ENCODE peak calls at places on chromosome 4, in five cellular contexts. One of them, this sample, is unnamed.

GRCh38 chr4:151644625-151645024 is 116.2 kb downstream of the GATB start:
- DNase-seq in psoas muscle: no peak
- DNase-seq in stimulated activated naive B cell treated with anti-CD40 and anti-IgM and Interleukin-4, amounts not matched to agents 10 μg/mL and 1 μg/mL and 100 μg/mL, for 72 hours: no peak
- DNase-seq in GM04504: no peak
- DNase-seq in AG10803: no peak
- DNase-seq in this sample: peak

GRCh38 chr4:77927991-77928925 is 65.6 kb downstream of the MRPL1 start:
- DNase-seq in GM04504: no peak
- DNase-seq in psoas muscle: no peak
- DNase-seq in stimulated activated naive B cell treated with anti-CD40 and anti-IgM and Interleukin-4, amounts not matched to agents 10 μg/mL and 1 μg/mL and 100 μg/mL, for 72 hours: no peak
- DNase-seq in AG10803: no peak
- DNase-seq in this sample: peak

GRCh38 chr4:14383652-14384051 is 618.6 kb upstream of the CPEB2 start:
- DNase-seq in stimulated activated naive B cell treated with anti-CD40 and anti-IgM and Interleukin-4, amounts not matched to agents 10 μg/mL and 1 μg/mL and 100 μg/mL, for 72 hours: no peak
- DNase-seq in GM04504: no peak
- DNase-seq in AG10803: no peak
- DNase-seq in psoas muscle: no peak
- DNase-seq in this sample: no peak

GRCh38 chr4:117429061-117429460 is 343.7 kb upstream of the TRAM1L1 start:
- DNase-seq in AG10803: no peak
- DNase-seq in GM04504: no peak
- DNase-seq in psoas muscle: no peak
- DNase-seq in stimulated activated naive B cell treated with anti-CD40 and anti-IgM and Interleukin-4, amounts not matched to agents 10 μg/mL and 1 μg/mL and 100 μg/mL, for 72 hours: no peak
- DNase-seq in this sample: no peak

GRCh38 chr4:121034010-121034409 is 38.3 kb downstream of the NDNF start:
- DNase-seq in GM04504: peak
- DNase-seq in psoas muscle: no peak
- DNase-seq in AG10803: peak
- DNase-seq in stimulated activated naive B cell treated with anti-CD40 and anti-IgM and Interleukin-4, amounts not matched to agents 10 μg/mL and 1 μg/mL and 100 μg/mL, for 72 hours: no peak
- DNase-seq in this sample: peak

GRCh38 chr4:163356104-163356503 is 12.4 kb downstream of the NPY5R start:
- DNase-seq in AG10803: no peak
- DNase-seq in stimulated activated naive B cell treated with anti-CD40 and anti-IgM and Interleukin-4, amounts not matched to agents 10 μg/mL and 1 μg/mL and 100 μg/mL, for 72 hours: no peak
- DNase-seq in psoas muscle: no peak
- DNase-seq in GM04504: no peak
- DNase-seq in this sample: no peak

GRCh38 chr4:825063-825968 is 613 bp downstream of the CPLX1 start:
- DNase-seq in GM04504: no peak
- DNase-seq in stimulated activated naive B cell treated with anti-CD40 and anti-IgM and Interleukin-4, amounts not matched to agents 10 μg/mL and 1 μg/mL and 100 μg/mL, for 72 hours: no peak
- DNase-seq in AG10803: no peak
- DNase-seq in psoas muscle: peak
- DNase-seq in this sample: peak

GRCh38 chr4:122364700-122365404 is 14.0 kb upstream of the ADAD1 start:
- DNase-seq in stimulated activated naive B cell treated with anti-CD40 and anti-IgM and Interleukin-4, amounts not matched to agents 10 μg/mL and 1 μg/mL and 100 μg/mL, for 72 hours: no peak
- DNase-seq in GM04504: no peak
- DNase-seq in AG10803: no peak
- DNase-seq in psoas muscle: peak
- DNase-seq in this sample: no peak

GRCh38 chr4:153402366-153402765 is 57.9 kb downstream of the MND1 start:
- DNase-seq in GM04504: no peak
- DNase-seq in psoas muscle: no peak
- DNase-seq in AG10803: peak
- DNase-seq in stimulated activated naive B cell treated with anti-CD40 and anti-IgM and Interleukin-4, amounts not matched to agents 10 μg/mL and 1 μg/mL and 100 μg/mL, for 72 hours: no peak
- DNase-seq in this sample: peak

GRCh38 chr4:114598191-114599121 is at the start of gene UGT8:
- DNase-seq in psoas muscle: peak
- DNase-seq in GM04504: no peak
- DNase-seq in AG10803: peak
- DNase-seq in stimulated activated naive B cell treated with anti-CD40 and anti-IgM and Interleukin-4, amounts not matched to agents 10 μg/mL and 1 μg/mL and 100 μg/mL, for 72 hours: peak
- DNase-seq in this sample: peak

GRCh38 chr4:131258361-131258760 is 1890.7 kb upstream of the PCDH10 start:
- DNase-seq in stimulated activated naive B cell treated with anti-CD40 and anti-IgM and Interleukin-4, amounts not matched to agents 10 μg/mL and 1 μg/mL and 100 μg/mL, for 72 hours: no peak
- DNase-seq in AG10803: no peak
- DNase-seq in GM04504: no peak
- DNase-seq in psoas muscle: no peak
- DNase-seq in this sample: no peak

GRCh38 chr4:947491-947971 is 15.3 kb downstream of the TMEM175 start:
- DNase-seq in stimulated activated naive B cell treated with anti-CD40 and anti-IgM and Interleukin-4, amounts not matched to agents 10 μg/mL and 1 μg/mL and 100 μg/mL, for 72 hours: no peak
- DNase-seq in AG10803: no peak
- DNase-seq in GM04504: no peak
- DNase-seq in psoas muscle: peak
- DNase-seq in this sample: no peak

GRCh38 chr4:51999250-51999649 is 20.9 kb downstream of the LRRC66 start:
- DNase-seq in psoas muscle: no peak
- DNase-seq in AG10803: no peak
- DNase-seq in GM04504: no peak
- DNase-seq in stimulated activated naive B cell treated with anti-CD40 and anti-IgM and Interleukin-4, amounts not matched to agents 10 μg/mL and 1 μg/mL and 100 μg/mL, for 72 hours: no peak
- DNase-seq in this sample: no peak

GRCh38 chr4:101801957-101802356 is 11.4 kb downstream of the BANK1 start:
- DNase-seq in AG10803: no peak
- DNase-seq in GM04504: no peak
- DNase-seq in stimulated activated naive B cell treated with anti-CD40 and anti-IgM and Interleukin-4, amounts not matched to agents 10 μg/mL and 1 μg/mL and 100 μg/mL, for 72 hours: no peak
- DNase-seq in psoas muscle: no peak
- DNase-seq in this sample: no peak

GRCh38 chr4:22099896-22100295 is 151.3 kb upstream of the KCNIP4 start:
- DNase-seq in psoas muscle: no peak
- DNase-seq in GM04504: no peak
- DNase-seq in stimulated activated naive B cell treated with anti-CD40 and anti-IgM and Interleukin-4, amounts not matched to agents 10 μg/mL and 1 μg/mL and 100 μg/mL, for 72 hours: no peak
- DNase-seq in AG10803: no peak
- DNase-seq in this sample: peak

GRCh38 chr4:158195297-158195696 is 15.0 kb upstream of the TMEM144 start:
- DNase-seq in stimulated activated naive B cell treated with anti-CD40 and anti-IgM and Interleukin-4, amounts not matched to agents 10 μg/mL and 1 μg/mL and 100 μg/mL, for 72 hours: no peak
- DNase-seq in AG10803: no peak
- DNase-seq in GM04504: no peak
- DNase-seq in psoas muscle: no peak
- DNase-seq in this sample: peak

GRCh38 chr4:73832651-73833237 is 3.7 kb upstream of the CXCL6 start:
- DNase-seq in AG10803: peak
- DNase-seq in psoas muscle: no peak
- DNase-seq in GM04504: no peak
- DNase-seq in stimulated activated naive B cell treated with anti-CD40 and anti-IgM and Interleukin-4, amounts not matched to agents 10 μg/mL and 1 μg/mL and 100 μg/mL, for 72 hours: no peak
- DNase-seq in this sample: peak

GRCh38 chr4:22237155-22237751 is 278.6 kb downstream of the ADGRA3 start:
- DNase-seq in GM04504: no peak
- DNase-seq in stimulated activated naive B cell treated with anti-CD40 and anti-IgM and Interleukin-4, amounts not matched to agents 10 μg/mL and 1 μg/mL and 100 μg/mL, for 72 hours: no peak
- DNase-seq in AG10803: no peak
- DNase-seq in psoas muscle: no peak
- DNase-seq in this sample: peak

This sample was measured in EH.